ENCODE peak calls at places on chromosomes 12 and 14, in five cellular contexts. J is IMR-90, Y is K562, V is HepG2, I is SK-N-SH. M is an unnamed sample.

GRCh38 chr14:88825078-88825458 is 617 bp downstream of the TTC8 start:
- DNase-seq in J (peak), Y (no peak), V (no peak), I (no peak), M (no peak)

GRCh38 chr12:15996254-15996653 is 85.1 kb downstream of the DERA start:
- DNase-seq in J (peak), Y (no peak), V (no peak), I (no peak), M (no peak)

GRCh38 chr12:130626601-130627000 is 89.5 kb downstream of the RIMBP2 start:
- DNase-seq in J (no peak), Y (no peak), V (no peak), I (no peak), M (no peak)

GRCh38 chr12:51793201-51793600 is 55.3 kb downstream of the FIGNL2 start:
- DNase-seq in J (peak), Y (no peak), V (no peak), I (no peak), M (no peak)

GRCh38 chr12:94277426-94278000 is 129.1 kb downstream of the PLXNC1 start:
- DNase-seq in J (peak), Y (no peak), V (peak), I (no peak), M (no peak)

GRCh38 chr12:63978519-63978918 is 134.0 kb downstream of the SRGAP1 start:
- DNase-seq in J (peak), Y (no peak), V (peak), I (no peak), M (no peak)

GRCh38 chr12:22266101-22266500 is 68.4 kb downstream of the ST8SIA1 start:
- DNase-seq in J (peak), Y (no peak), V (no peak), I (no peak), M (no peak)

GRCh38 chr12:6943387-6943718 is 263 bp upstream of the RNU7-1 start:
- DNase-seq in J (peak), Y (peak), V (peak), I (peak), M (no peak)

GRCh38 chr12:6613776-6614512 is 6.8 kb upstream of the CHD4 start:
- DNase-seq in J (peak), Y (peak), V (peak), I (peak), M (no peak)

GRCh38 chr12:47881826-47882427 is 22.9 kb downstream of the VDR start:
- DNase-seq in J (peak), Y (no peak), V (no peak), I (no peak), M (no peak)

GRCh38 chr12:125079084-125079483 is 13.8 kb downstream of the AACS start:
- DNase-seq in J (no peak), Y (no peak), V (no peak), I (no peak), M (no peak)

GRCh38 chr14:31229009-31229408 is 21.4 kb upstream of the HECTD1 start:
- DNase-seq in J (no peak), Y (no peak), V (no peak), I (no peak), M (no peak)

GRCh38 chr12:74903522-74903921 is 306.1 kb downstream of the KCNC2 start:
- DNase-seq in J (no peak), Y (no peak), V (peak), I (no peak), M (no peak)

GRCh38 chr14:72416892-72417291 is 477.0 kb downstream of the DPF3 start:
- DNase-seq in J (no peak), Y (no peak), V (peak), I (peak), M (peak)

GRCh38 chr12:5254703-5255102 is 177.2 kb upstream of the NTF3 start:
- DNase-seq in J (no peak), Y (no peak), V (no peak), I (no peak), M (no peak)

GRCh38 chr14:104096751-104097700 is 11.5 kb downstream of the ASPG start:
- DNase-seq in J (no peak), Y (no peak), V (no peak), I (no peak), M (no peak)

GRCh38 chr14:69002069-69002468 is 23.0 kb upstream of the ACTN1 start:
- DNase-seq in J (no peak), Y (peak), V (peak), I (no peak), M (no peak)

GRCh38 chr14:61894452-61895077 is 132.3 kb downstream of the SNAPC1 start:
- DNase-seq in J (peak), Y (peak), V (peak), I (peak), M (no peak)

DNA sequence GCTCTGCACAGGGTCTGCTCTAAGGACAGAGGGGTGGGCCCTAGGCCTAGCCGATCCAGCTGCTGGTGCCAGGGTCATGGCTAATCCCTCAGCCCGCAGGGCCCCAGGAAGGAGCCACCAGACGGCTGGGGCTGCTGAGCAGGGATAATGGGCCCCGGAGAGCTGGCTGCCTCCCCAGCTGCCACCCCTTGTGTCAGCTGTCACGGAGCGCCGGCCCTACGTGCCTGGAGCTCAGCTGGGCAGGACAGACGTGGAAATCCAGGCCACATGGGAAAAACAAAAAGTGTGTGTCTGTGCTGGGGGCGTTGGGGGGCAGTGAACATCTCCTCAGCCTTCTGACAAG is 36.2 kb downstream of the CHGA start:
- DNase-seq in J (no peak), Y (no peak), V (no peak), I (peak), M (no peak)
- TF ChIP-seq MXI1 in J (no peak), Y (no peak), V (no peak), I (peak), M (no peak)

DNA sequence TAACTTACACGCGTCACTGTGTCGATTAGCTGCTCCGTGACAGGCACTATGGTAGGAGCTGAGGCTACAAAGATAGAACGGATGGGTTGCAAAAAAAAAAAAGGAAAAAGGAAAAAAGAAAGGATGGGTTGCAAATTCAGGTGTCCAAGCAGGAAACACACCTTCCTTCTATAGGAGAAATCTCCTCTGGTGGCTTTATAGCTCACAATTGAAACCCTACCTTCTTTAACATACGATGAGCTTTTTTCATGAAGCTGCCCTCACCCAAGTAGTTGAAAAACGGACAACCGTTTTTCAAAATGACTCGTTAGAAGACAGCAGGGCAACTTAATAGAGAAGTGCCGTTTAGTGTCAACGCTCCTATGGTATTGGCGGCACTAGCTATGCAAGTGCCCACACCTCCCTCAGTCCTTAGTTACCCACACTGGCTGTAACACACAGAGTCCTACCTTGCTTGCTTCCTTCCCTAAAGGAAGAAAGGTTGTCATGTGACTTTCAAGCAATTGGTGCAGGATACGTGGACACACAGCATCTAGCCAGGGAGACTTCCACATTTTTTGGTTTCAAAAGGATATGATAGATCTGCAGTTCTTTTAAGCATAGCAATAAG is 677 bp upstream of the TRIP11 start:
- DNase-seq in J (peak), Y (no peak), V (peak), I (peak), M (peak)
- TF ChIP-seq MXI1 in J (no peak), Y (no peak), V (no peak), I (no peak), M (no peak)

GRCh38 chr14:90168425-90169105 is 87.8 kb upstream of the PSMC1 start:
- DNase-seq in J (peak), Y (no peak), V (no peak), I (no peak), M (no peak)
- TF ChIP-seq MXI1 in J (no peak), Y (no peak), V (no peak), I (no peak), M (no peak)

GRCh38 chr14:93792391-93792790 is 4.1 kb upstream of the PRIMA1 start:
- DNase-seq in J (no peak), Y (no peak), V (no peak), I (no peak), M (no peak)

GRCh38 chr14:93797536-93797935 is 9.3 kb upstream of the PRIMA1 start:
- DNase-seq in J (no peak), Y (no peak), V (no peak), I (no peak), M (no peak)

GRCh38 chr14:93797071-93797470 is 8.8 kb upstream of the PRIMA1 start:
- DNase-seq in J (no peak), Y (no peak), V (no peak), I (no peak), M (no peak)

GRCh38 chr14:93793555-93793954 is 5.3 kb upstream of the PRIMA1 start:
- DNase-seq in J (no peak), Y (no peak), V (no peak), I (no peak), M (no peak)

DNA sequence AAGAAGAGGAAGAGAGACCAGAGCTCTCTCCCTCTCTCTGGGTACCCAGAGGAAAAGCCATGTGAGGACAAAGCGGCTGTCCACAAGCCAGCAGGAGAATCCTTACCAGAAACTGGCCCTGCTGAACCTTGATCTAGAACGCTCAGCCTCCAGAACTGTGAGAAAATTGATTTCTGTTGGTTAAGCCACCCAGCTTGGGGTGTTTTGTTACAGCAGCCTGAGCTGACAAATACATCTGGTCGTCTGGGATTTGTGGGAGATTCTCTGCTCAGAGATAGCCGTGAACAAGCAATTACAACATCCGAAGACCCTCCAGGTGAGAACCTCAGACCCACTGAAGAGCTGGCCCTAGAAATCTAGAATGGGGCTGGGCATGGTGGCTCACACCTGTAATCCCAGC is 6.5 kb upstream of the PRIMA1 start:
- DNase-seq in J (no peak), Y (no peak), V (no peak), I (no peak), M (no peak)
- TF ChIP-seq MXI1 in J (no peak), Y (no peak), V (no peak), I (no peak), M (no peak)

DNA sequence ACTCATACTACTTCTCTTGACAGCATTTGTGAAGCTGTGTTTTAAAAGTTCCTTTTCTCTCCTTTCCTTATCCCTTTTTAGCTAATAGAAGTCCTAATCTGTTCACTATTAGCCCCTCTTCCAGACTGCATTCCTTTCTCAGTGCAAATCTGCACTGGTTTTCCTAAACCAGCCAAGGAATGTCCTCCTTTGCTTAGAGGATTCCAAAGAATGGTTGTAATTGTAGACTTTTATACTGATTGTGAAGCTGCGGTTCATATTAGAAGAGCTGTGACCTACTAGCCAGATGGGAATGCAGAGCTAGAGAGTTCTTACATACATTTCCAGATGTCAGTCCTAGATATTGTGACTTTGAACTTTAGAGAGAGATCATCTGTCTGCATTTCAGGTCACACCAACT is 79.7 kb downstream of the MYRFL start:
- DNase-seq in J (peak), Y (no peak), V (no peak), I (no peak), M (no peak)
- TF ChIP-seq MXI1 in J (no peak), Y (no peak), V (no peak), I (no peak), M (no peak)